ENCODE peak calls at places on chromosomes 1 and 21, in five cellular contexts. X, I, F, H and T are unnamed samples.

GRCh38 chr1:226823643-226824042 is 46.8 kb upstream of the PSEN2 start:
- DNase-seq in I (no peak), X (no peak), F (no peak), H (no peak), T (no peak)

GRCh38 chr1:177669161-177669560 is 300.7 kb downstream of the SEC16B start:
- DNase-seq in F (no peak), H (no peak), I (no peak), X (no peak), T (no peak)

GRCh38 chr1:171139890-171140289 is 45.2 kb upstream of the FMO2 start:
- DNase-seq in H (no peak), X (no peak), F (no peak), I (no peak), T (no peak)

GRCh38 chr1:29197590-29197924 is 15.9 kb upstream of the SRSF4 start:
- DNase-seq in X (peak; percentile 48), H (peak; percentile 61), I (peak; percentile 10), F (peak; percentile 53), T (peak; percentile 48)

GRCh38 chr1:208007938-208008342 is 97.0 kb upstream of the CD34 start:
- DNase-seq in F (peak; percentile 54), I (no peak), H (no peak), X (no peak), T (no peak)

GRCh38 chr1:4880621-4881020 is 226.2 kb downstream of the AJAP1 start:
- DNase-seq in I (no peak), H (no peak), X (no peak), F (no peak), T (no peak)

GRCh38 chr1:196387766-196388165 is 220.5 kb downstream of the KCNT2 start:
- DNase-seq in F (no peak), X (no peak), I (no peak), H (no peak), T (no peak)

GRCh38 chr1:110214454-110215404 is 4.6 kb downstream of the KCNC4 start:
- DNase-seq in H (peak; percentile 57), F (no peak), I (peak; percentile 39), X (no peak), T (no peak)

GRCh38 chr1:235650341-235651169 is 971 bp upstream of the GNG4 start:
- DNase-seq in X (peak; percentile 57), H (no peak), F (peak; percentile 9), I (no peak), T (no peak)

GRCh38 chr1:35231287-35231686 is 37.2 kb upstream of the ZMYM4 start:
- DNase-seq in H (no peak), X (no peak), F (no peak), I (no peak), T (no peak)

GRCh38 chr1:37562984-37563383 is 6.2 kb downstream of the DNALI1 start:
- DNase-seq in H (no peak), I (no peak), F (no peak), X (no peak), T (no peak)

GRCh38 chr1:111164151-111164550 is 24.1 kb downstream of the CEPT1 start:
- DNase-seq in I (no peak), X (no peak), F (no peak), H (no peak), T (no peak)

GRCh38 chr1:151710187-151710586 is 6.4 kb downstream of the CELF3 start:
- DNase-seq in F (peak; percentile 24), X (no peak), I (no peak), H (peak; percentile 94), T (no peak)

GRCh38 chr1:151803164-151803563 is 2.1 kb downstream of the LINGO4 start:
- DNase-seq in H (peak; percentile 86), F (no peak), I (no peak), X (no peak), T (no peak)

GRCh38 chr1:61337037-61337436 is 254.7 kb downstream of the NFIA start:
- DNase-seq in X (no peak), I (no peak), F (peak; percentile 11), H (no peak), T (no peak)

GRCh38 chr1:25022361-25023189 is 92.5 kb upstream of the RUNX3 start:
- DNase-seq in X (peak; percentile 88), I (peak; percentile 31), F (peak; percentile 77), H (no peak), T (peak; percentile 90)

GRCh38 chr1:78045850-78046778 is at the start of gene GIPC2:
- DNase-seq in F (peak; percentile 34), X (peak; percentile 64), I (no peak), H (peak; percentile 69), T (peak; percentile 17)

GRCh38 chr1:183087001-183087400 is 63.8 kb downstream of the LAMC1 start:
- DNase-seq in X (no peak), I (no peak), H (no peak), F (no peak), T (no peak)

GRCh38 chr1:228737613-228738012 is 2.3 kb downstream of the RHOU start:
- DNase-seq in X (peak; percentile 39), H (no peak), I (no peak), F (peak; percentile 12), T (no peak)

GRCh38 chr21:45284456-45284741 is 3.3 kb downstream of the POFUT2 start:
- DNase-seq in I (no peak), F (no peak), X (no peak), H (no peak), T (no peak)

GRCh38 chr1:160115545-160116276 is at the start of gene ATP1A2:
- DNase-seq in H (no peak), I (no peak), F (peak; percentile 39), X (no peak), T (no peak)

GRCh38 chr1:217105432-217105831 is 382.2 kb upstream of the ESRRG start:
- DNase-seq in I (no peak), H (no peak), X (no peak), F (no peak), T (no peak)

GRCh38 chr1:182120411-182121258 is 59.1 kb upstream of the ZNF648 start:
- DNase-seq in X (peak; percentile 39), F (no peak), I (peak; percentile 41), H (no peak), T (no peak)

GRCh38 chr1:221989741-221990140 is 247.9 kb upstream of the DUSP10 start:
- DNase-seq in F (peak; percentile 76), I (no peak), X (no peak), H (no peak), T (no peak)

GRCh38 chr1:183840140-183840539 is 35.2 kb downstream of the RGL1 start:
- DNase-seq in F (peak; percentile 35), H (no peak), I (no peak), X (no peak), T (no peak)

GRCh38 chr1:100699744-100700143 is 19.8 kb upstream of the VCAM1 start:
- DNase-seq in X (no peak), F (peak; percentile 80), H (no peak), I (no peak), T (no peak)

GRCh38 chr21:26964379-26964778 is 2.5 kb downstream of the ADAMTS5 start:
- DNase-seq in F (peak; percentile 44), X (peak; percentile 35), H (no peak), I (no peak), T (no peak)

DNA sequence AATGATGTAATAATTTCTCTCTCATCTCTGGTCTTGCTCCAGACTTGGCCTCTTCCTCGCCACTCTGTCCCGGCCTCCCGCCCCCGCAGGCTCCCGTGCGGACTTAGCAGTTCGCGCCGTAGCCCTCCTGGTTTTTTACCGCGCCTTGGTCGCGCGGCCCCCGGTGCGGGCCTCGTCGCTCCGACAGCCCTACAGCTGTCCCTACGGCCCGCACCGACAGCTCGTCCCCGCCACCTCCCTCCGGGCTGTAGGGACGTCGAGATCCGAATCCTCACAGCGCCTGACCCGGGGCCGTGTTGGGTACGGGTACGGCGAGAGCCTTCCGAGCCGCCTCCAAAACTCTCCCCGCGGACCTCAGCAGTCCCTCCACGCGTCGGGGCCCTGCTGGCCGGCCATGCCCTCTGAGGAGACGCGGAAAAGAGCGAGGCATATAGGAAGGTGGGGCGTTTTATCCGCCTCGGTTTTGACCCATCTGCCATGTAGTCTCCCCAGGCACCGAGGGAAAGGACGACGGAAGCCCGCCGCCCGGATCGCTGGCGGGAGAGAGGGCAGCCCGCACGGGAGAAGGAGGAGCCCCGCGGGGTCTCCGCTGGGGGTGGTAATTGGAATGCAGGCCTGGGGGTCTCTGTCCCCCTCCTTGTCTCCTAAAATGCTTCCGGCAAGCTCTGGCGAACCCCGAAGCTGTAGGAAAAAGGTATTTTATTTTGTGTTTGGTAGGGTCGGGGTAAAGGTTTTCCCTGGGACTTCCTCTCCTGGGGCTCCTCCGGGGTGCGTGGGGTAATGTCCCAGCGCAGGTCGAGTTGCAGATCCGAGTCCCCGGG is 3.3 kb downstream of the LHX4 start:
- DNase-seq in F (no peak), H (no peak), I (no peak), X (no peak), T (no peak)
- H3K27me3 ChIP-seq in F (peaks cover 71% of the 10 kb centered on the region), H (peaks cover 94% of the 10 kb centered on the region), I (peaks cover 62% of the 10 kb centered on the region), X (peaks cover 100% of the 10 kb centered on the region), T (peaks cover 51% of the 10 kb centered on the region)

DNA sequence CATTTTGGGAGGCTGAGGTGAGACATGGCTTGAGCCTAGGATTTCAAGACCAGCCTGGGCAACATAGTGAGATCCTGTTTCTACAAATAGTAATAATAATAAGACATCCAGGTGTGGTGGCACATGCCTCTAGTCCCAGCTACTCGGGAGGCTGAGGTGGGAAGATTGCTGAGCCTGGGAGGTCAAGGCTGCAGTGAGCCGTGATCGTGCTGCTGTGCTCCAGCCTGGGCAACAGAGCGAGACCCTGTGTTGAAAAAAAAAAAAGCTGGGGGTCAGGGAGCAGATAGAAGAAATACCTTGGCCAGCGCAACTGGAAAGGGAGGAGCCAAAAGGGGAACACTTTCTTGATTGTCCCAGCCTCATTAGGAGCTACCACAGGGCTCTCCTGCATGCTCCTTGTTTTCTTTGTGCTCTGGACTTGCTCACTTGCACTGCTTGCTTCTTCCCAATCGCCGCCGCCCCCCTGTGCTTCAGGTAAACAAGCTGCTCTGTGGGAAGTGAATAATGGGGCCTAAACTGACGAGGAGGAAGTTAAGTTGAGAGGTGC is 31.1 kb downstream of the PBX1 start:
- DNase-seq in H (no peak), X (no peak), F (no peak), I (no peak), T (no peak)
- H3K27ac ChIP-seq in H (no peak overlapping the region), X (peak overlapping the region; percentile 88), F (no peak overlapping the region), I (peak overlapping the region; percentile 86), T (no peak overlapping the region)

DNA sequence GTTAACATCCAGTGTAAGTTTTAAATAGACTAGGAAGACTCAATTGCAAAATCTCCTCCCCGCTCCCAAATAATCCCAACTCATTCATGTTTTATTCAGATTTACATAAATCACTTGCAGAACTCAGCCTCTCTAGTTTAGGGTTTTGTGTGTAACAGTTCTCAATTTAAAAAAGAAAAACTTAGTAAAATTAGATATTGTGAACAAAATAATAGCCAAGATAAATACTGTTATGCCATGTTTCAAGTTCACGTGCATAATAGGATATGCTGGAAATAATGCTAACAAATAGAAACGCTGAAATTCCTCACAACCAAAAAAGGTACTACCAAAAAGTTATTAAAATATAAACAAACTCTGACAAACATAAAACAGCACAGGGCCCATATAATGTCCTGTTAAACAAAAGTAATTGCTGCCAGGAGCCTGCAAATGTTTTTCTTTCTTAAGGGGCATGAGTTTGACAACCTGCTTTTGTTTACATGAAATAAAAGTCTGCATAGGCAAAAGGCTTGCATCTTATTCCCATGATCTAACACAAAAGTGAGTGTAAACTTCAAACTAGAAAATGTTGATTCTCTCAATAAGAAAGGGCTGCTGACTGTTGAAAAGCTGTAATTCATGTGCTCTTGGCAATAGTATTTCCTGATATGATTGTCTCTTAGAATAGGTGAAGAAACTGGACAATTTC is 2.9 kb downstream of the SERTAD4 start:
- DNase-seq in X (no peak), I (no peak), F (no peak), H (no peak), T (no peak)
- H3K27me3 ChIP-seq in X (no peaks in the 10 kb centered on the region), I (no peaks in the 10 kb centered on the region), F (peaks cover 4% of the 10 kb centered on the region), H (no peaks in the 10 kb centered on the region), T (peaks cover 11% of the 10 kb centered on the region)

DNA sequence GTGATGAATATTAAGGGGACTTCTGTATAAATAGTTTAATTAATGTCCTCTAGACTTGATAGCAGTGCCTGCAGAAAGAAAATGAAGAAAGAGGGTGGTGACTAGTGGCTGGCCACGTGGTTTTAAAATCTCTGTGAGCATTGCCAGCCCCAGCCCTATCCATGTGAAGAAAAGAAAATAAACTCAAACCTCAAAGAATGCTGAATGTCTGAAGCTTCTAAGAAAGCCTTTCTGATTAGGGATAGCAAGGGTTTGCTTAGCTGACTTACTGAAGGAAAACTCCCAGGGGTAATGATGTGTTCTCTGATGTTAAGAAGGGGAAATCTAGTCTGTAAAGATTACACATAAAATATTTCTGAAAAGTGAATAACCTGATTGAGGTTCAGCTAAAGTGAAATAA is 31.8 kb downstream of the ADGRL2 start:
- DNase-seq in I (no peak), X (no peak), H (no peak), F (peak; percentile 83), T (no peak)
- H3K27ac ChIP-seq in I (no peak overlapping the region), X (no peak overlapping the region), H (no peak overlapping the region), F (no peak overlapping the region), T (no peak overlapping the region)